ENCODE peak calls at places on chromosomes 12 and 14, in nine cellular contexts. Z is cardiac muscle cell, I is GM12864, D is IMR-90, W is spleen, V is neural progenitor cell, B is tibial artery, K is choroid plexus epithelial cell, S is uterus. N is an unnamed sample.

GRCh38 chr12:124044021-124044420 is 71.0 kb downstream of the ZNF664 start:
- DNase-seq in Z (no peak), I (no peak), D (no peak), W (no peak), V (no peak), B (no peak), K (no peak), S (no peak), N (no peak)

GRCh38 chr12:62995097-62995496 is 60.1 kb upstream of the PPM1H start:
- DNase-seq in Z (no peak), I (no peak), D (no peak), W (no peak), V (peak), B (no peak), K (no peak), S (no peak), N (no peak)

GRCh38 chr12:27246774-27247173 is 2.7 kb downstream of the STK38L start:
- DNase-seq in Z (no peak), I (no peak), D (no peak), W (no peak), V (no peak), B (no peak), K (no peak), S (no peak), N (peak)

GRCh38 chr14:105410642-105411016 is 9.0 kb upstream of the MTA1 start:
- DNase-seq in Z (no peak), I (no peak), D (no peak), W (no peak), V (no peak), B (no peak), K (no peak), S (no peak), N (no peak)

GRCh38 chr12:28425531-28425930 is 235.3 kb downstream of the CCDC91 start:
- DNase-seq in Z (no peak), I (no peak), D (no peak), W (no peak), V (no peak), B (no peak), K (no peak), S (no peak), N (no peak)

GRCh38 chr14:104864267-104865068 is 600 bp upstream of the CEP170B start:
- DNase-seq in Z (peak), I (no peak), D (no peak), W (peak), V (peak), B (no peak), K (no peak), S (peak), N (no peak)

GRCh38 chr12:3101309-3102022 is 24.3 kb downstream of the TSPAN9 start:
- DNase-seq in Z (no peak), I (no peak), D (peak), W (no peak), V (peak), B (no peak), K (peak), S (peak), N (peak)

GRCh38 chr14:104315169-104315568 is 176.8 kb downstream of the KIF26A start:
- DNase-seq in Z (no peak), I (no peak), D (no peak), W (peak), V (no peak), B (no peak), K (no peak), S (no peak), N (no peak)

GRCh38 chr12:63353559-63353958 is 202.6 kb upstream of the AVPR1A start:
- DNase-seq in Z (no peak), I (no peak), D (peak), W (no peak), V (no peak), B (no peak), K (peak), S (no peak), N (no peak)

GRCh38 chr12:104670439-104671406 is 214.0 kb downstream of the CHST11 start:
- DNase-seq in Z (no peak), I (no peak), D (no peak), W (no peak), V (no peak), B (no peak), K (no peak), S (no peak), N (peak)

GRCh38 chr14:35932659-35933159 is 106.6 kb downstream of the BRMS1L start:
- DNase-seq in Z (no peak), I (peak), D (no peak), W (no peak), V (no peak), B (no peak), K (no peak), S (no peak), N (no peak)

GRCh38 chr14:89531661-89532335 is 114.8 kb upstream of the FOXN3 start:
- DNase-seq in Z (no peak), I (no peak), D (no peak), W (no peak), V (no peak), B (no peak), K (no peak), S (no peak), N (no peak)

GRCh38 chr14:59046746-59047145 is 141.7 kb upstream of the DAAM1 start:
- DNase-seq in Z (no peak), I (no peak), D (no peak), W (no peak), V (no peak), B (no peak), K (no peak), S (no peak), N (no peak)

GRCh38 chr12:27361372-27361771 is 28.7 kb downstream of the BMAL2 start:
- DNase-seq in Z (no peak), I (no peak), D (peak), W (no peak), V (no peak), B (no peak), K (no peak), S (no peak), N (no peak)

GRCh38 chr12:126385785-126386184 is 1320.5 kb downstream of the AACS start:
- DNase-seq in Z (no peak), I (no peak), D (no peak), W (no peak), V (no peak), B (no peak), K (no peak), S (no peak), N (peak)

GRCh38 chr12:21223930-21224329 is 92.9 kb downstream of the SLCO1B1 start:
- DNase-seq in Z (no peak), I (no peak), D (no peak), W (no peak), V (peak), B (no peak), K (no peak), S (no peak), N (no peak)

GRCh38 chr14:61733972-61734371 is 28.2 kb upstream of the SNAPC1 start:
- DNase-seq in Z (no peak), I (no peak), D (no peak), W (no peak), V (no peak), B (no peak), K (peak), S (no peak), N (no peak)

GRCh38 chr14:100334904-100335303 is 11.8 kb downstream of the SLC25A47 start:
- DNase-seq in Z (no peak), I (no peak), D (no peak), W (peak), V (no peak), B (no peak), K (no peak), S (no peak), N (no peak)

GRCh38 chr14:72104011-72104613 is 171.9 kb downstream of the RGS6 start:
- DNase-seq in Z (peak), I (no peak), D (no peak), W (no peak), V (peak), B (no peak), K (peak), S (no peak), N (no peak)

GRCh38 chr12:93125126-93125525 is 196.0 kb upstream of the EEA1 start:
- DNase-seq in Z (no peak), I (no peak), D (no peak), W (no peak), V (no peak), B (no peak), K (no peak), S (no peak), N (no peak)

GRCh38 chr12:23066095-23066494 is 441.1 kb downstream of the ETNK1 start:
- DNase-seq in Z (no peak), I (no peak), D (peak), W (no peak), V (no peak), B (no peak), K (no peak), S (no peak), N (peak)

GRCh38 chr12:106280101-106280500 is 22.4 kb upstream of the TCP11L2 start:
- DNase-seq in Z (no peak), I (no peak), D (no peak), W (no peak), V (no peak), B (no peak), K (no peak), S (no peak), N (no peak)

GRCh38 chr14:65098586-65098985 is 3.7 kb downstream of the MAX start:
- DNase-seq in Z (no peak), I (peak), D (peak), W (no peak), V (no peak), B (no peak), K (peak), S (no peak), N (peak)

GRCh38 chr12:3041558-3042164 is 35.5 kb upstream of the TSPAN9 start:
- DNase-seq in Z (peak), I (peak), D (peak), W (peak), V (peak), B (peak), K (peak), S (peak), N (peak)

GRCh38 chr14:75783184-75783583 is 122.1 kb downstream of the TTLL5 start:
- DNase-seq in Z (peak), I (no peak), D (no peak), W (no peak), V (no peak), B (no peak), K (no peak), S (no peak), N (no peak)

GRCh38 chr14:39467889-39468524 is 35.8 kb upstream of the FBXO33 start:
- DNase-seq in Z (peak), I (no peak), D (peak), W (no peak), V (peak), B (no peak), K (peak), S (no peak), N (peak)

GRCh38 chr12:26469801-26470200 is 274.4 kb downstream of the SSPN start:
- DNase-seq in Z (no peak), I (no peak), D (no peak), W (no peak), V (no peak), B (no peak), K (no peak), S (no peak), N (no peak)

GRCh38 chr14:74510955-74511354 is 17.4 kb downstream of the ISCA2 start:
- DNase-seq in Z (no peak), I (no peak), D (peak), W (peak), V (no peak), B (peak), K (peak), S (no peak), N (peak)

GRCh38 chr12:116693259-116694227 is 44.3 kb downstream of the SPRING1 start:
- DNase-seq in Z (peak), I (no peak), D (no peak), W (no peak), V (peak), B (no peak), K (no peak), S (no peak), N (no peak)

GRCh38 chr14:73784988-73785313 is 66.7 kb upstream of the PTGR2 start:
- DNase-seq in Z (no peak), I (no peak), D (no peak), W (no peak), V (no peak), B (no peak), K (no peak), S (no peak), N (no peak)

GRCh38 chr14:74014299-74014698 is 4.8 kb downstream of the ENTPD5 start:
- DNase-seq in Z (no peak), I (no peak), D (no peak), W (no peak), V (no peak), B (no peak), K (peak), S (no peak), N (peak)

GRCh38 chr14:100406505-100407131 is 83.5 kb downstream of the SLC25A47 start:
- DNase-seq in Z (no peak), I (no peak), D (peak), W (peak), V (no peak), B (no peak), K (no peak), S (no peak), N (peak)

GRCh38 chr12:78290606-78291345 is 460.1 kb downstream of the NAV3 start:
- DNase-seq in Z (no peak), I (no peak), D (peak), W (no peak), V (no peak), B (no peak), K (peak), S (no peak), N (peak)

GRCh38 chr12:49295087-49296001 is at the start of gene PRPH:
- DNase-seq in Z (peak), I (no peak), D (no peak), W (peak), V (peak), B (no peak), K (no peak), S (no peak), N (no peak)

GRCh38 chr14:73567365-73567764 is 1.6 kb upstream of the ACOT2 start:
- DNase-seq in Z (no peak), I (no peak), D (no peak), W (no peak), V (no peak), B (no peak), K (no peak), S (no peak), N (no peak)

GRCh38 chr12:130160306-130160705 is 2.0 kb upstream of the FZD10 start:
- DNase-seq in Z (no peak), I (no peak), D (no peak), W (no peak), V (no peak), B (no peak), K (no peak), S (no peak), N (no peak)

GRCh38 chr14:98182385-98183055 is 1089.5 kb downstream of the BCL11B start:
- DNase-seq in Z (no peak), I (no peak), D (no peak), W (no peak), V (no peak), B (no peak), K (no peak), S (no peak), N (no peak)

GRCh38 chr12:97112161-97112560 is 205.1 kb downstream of the NEDD1 start:
- DNase-seq in Z (no peak), I (no peak), D (no peak), W (no peak), V (no peak), B (no peak), K (no peak), S (no peak), N (no peak)

GRCh38 chr12:81644503-81644902 is 114.6 kb downstream of the PPFIA2 start:
- DNase-seq in Z (peak), I (no peak), D (peak), W (no peak), V (peak), B (no peak), K (peak), S (no peak), N (peak)

GRCh38 chr12:72448805-72449204 is 176.6 kb downstream of the TRHDE start:
- DNase-seq in Z (no peak), I (no peak), D (no peak), W (no peak), V (no peak), B (no peak), K (no peak), S (no peak), N (no peak)

GRCh38 chr12:100718212-100718611 is 76.4 kb upstream of the ANO4 start:
- DNase-seq in Z (peak), I (no peak), D (no peak), W (no peak), V (no peak), B (no peak), K (peak), S (no peak), N (peak)

GRCh38 chr12:100717733-100718067 is 76.9 kb upstream of the ANO4 start:
- DNase-seq in Z (peak), I (no peak), D (no peak), W (no peak), V (peak), B (no peak), K (no peak), S (no peak), N (peak)

GRCh38 chr12:100716949-100717732 is 77.4 kb upstream of the ANO4 start:
- DNase-seq in Z (peak), I (no peak), D (no peak), W (peak), V (peak), B (no peak), K (peak), S (no peak), N (peak)

GRCh38 chr12:100716658-100716948 is 78.0 kb upstream of the ANO4 start:
- DNase-seq in Z (no peak), I (no peak), D (no peak), W (no peak), V (peak), B (no peak), K (peak), S (no peak), N (no peak)

GRCh38 chr12:100715976-100716657 is 78.5 kb upstream of the ANO4 start:
- DNase-seq in Z (no peak), I (no peak), D (no peak), W (peak), V (peak), B (no peak), K (no peak), S (no peak), N (no peak)
- H3K4me3 ChIP-seq in Z (no peak), I (no peak), D (no peak), W (no peak), V (no peak), B (no peak), K (no peak), S (no peak), N (no peak)

GRCh38 chr12:57221169-57221917 is 4.7 kb downstream of the NXPH4 start:
- DNase-seq in Z (no peak), I (no peak), D (no peak), W (no peak), V (no peak), B (no peak), K (no peak), S (no peak), N (no peak)
- TF ChIP-seq CTCF in Z (no peak), I (no peak), D (no peak), W (no peak), V (no peak), B (no peak), K (no peak), S (no peak), N (no peak)

GRCh38 chr12:25051583-25052190 is 102.8 kb upstream of the BCAT1 start:
- DNase-seq in Z (no peak), I (peak), D (no peak), W (peak), V (no peak), B (no peak), K (no peak), S (no peak), N (no peak)
- H3K4me3 ChIP-seq in Z (no peak), I (peak), D (no peak), W (peak), V (no peak), B (no peak), K (no peak), S (no peak), N (no peak)

DNA sequence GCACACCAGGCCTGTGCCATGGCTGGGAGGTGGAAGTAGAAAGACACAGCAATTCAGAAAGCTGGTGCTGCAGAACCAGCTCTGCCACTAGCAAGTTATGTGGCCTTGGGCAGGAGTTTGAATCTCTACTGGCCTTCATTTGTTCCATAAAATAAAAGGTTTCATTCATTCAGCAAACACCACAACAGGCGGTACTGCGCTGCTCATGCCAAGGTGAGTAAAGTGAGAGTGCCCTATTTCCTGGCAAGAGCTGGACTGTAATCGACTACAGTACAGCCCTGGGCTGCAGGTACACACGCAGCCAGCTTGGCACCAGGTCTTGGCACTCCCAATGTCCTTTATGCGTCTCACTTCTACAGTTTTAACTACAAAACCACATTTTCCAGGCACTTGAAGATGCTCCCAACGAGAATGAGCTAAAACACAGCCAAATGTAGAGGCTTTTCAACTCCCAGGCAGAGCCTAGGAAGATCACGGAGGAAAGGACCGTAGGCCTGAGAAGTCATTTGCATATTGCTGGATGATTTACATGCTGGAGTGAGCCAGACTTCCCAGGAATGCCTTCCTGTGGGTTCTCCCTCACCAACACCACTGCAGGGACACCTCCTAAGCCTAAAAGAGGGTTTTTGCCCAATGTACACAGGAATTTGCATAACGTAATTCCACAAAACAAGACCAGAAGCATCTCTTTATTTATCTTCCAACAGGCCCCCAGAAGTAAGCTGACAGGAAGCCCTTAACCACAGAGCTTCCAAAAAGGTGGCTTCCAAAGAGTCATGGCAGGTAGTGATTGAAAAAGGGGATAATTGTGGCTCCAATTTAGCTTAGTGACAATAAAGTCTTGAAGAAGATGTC is 116.5 kb downstream of the EGLN3 start:
- DNase-seq in Z (no peak), I (no peak), D (no peak), W (no peak), V (no peak), B (no peak), K (no peak), S (no peak), N (no peak)
- TF ChIP-seq CTCF in Z (no peak), I (no peak), D (no peak), W (no peak), V (no peak), B (no peak), K (no peak), S (no peak), N (no peak)

GRCh38 chr12:51632598-51632997 is 41.6 kb downstream of the SCN8A start:
- DNase-seq in Z (no peak), I (no peak), D (no peak), W (no peak), V (no peak), B (no peak), K (no peak), S (no peak), N (no peak)
- H3K4me3 ChIP-seq in Z (no peak), I (no peak), D (no peak), W (no peak), V (no peak), B (no peak), K (no peak), S (no peak), N (no peak)

DNA sequence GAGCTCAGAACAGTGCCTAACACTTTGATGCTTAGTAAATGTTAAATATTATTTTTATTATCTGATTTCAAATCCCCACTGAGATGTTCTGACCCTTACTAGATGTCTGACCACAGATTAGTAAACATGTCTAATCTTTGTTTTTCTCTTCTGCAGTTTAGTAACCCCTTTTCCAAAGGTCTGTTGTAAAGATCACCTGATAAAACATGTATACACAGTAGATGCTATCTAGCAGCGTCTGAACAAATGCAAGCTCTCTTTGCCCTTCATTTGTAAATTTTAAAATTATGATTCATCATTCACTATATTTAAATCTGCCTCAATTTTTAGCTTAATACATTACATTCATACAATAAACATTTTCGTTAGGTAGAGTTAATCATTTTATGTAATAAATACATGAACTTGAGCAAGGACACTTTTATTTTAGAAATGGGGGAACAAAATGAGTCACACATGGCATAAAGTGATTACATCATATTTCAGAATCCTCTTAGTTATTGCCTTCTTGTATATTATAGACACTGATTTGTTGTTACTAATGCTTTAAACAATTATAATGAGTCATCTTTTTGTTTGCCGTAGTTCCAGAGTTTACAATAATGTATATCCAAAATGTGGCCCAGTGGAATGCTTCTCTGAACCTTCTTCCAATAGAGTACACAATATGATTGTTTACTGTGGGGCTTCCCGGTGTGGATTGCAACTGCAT is 1.7 kb upstream of the OR4K5 start:
- DNase-seq in Z (no peak), I (no peak), D (no peak), W (no peak), V (no peak), B (no peak), K (no peak), S (no peak), N (no peak)
- TF ChIP-seq CTCF in Z (no peak), I (no peak), D (no peak), W (no peak), V (no peak), B (no peak), K (no peak), S (no peak), N (no peak)